ENCODE peak calls at places on chromosomes 7 and 10, in six cellular contexts. C is fibroblast of the aortic adventitia, K is upper lobe of right lung, S is mammary epithelial cell, M is colonic mucosa, N is HCT116. L is an unnamed sample.

GRCh38 chr10:24456319-24456718 is 247.4 kb downstream of the KIAA1217 start:
- DNase-seq in C (peak), S (peak), N (no peak), M (no peak), K (no peak), L (no peak)

GRCh38 chr10:10872035-10872673 is 145.5 kb upstream of the CELF2 start:
- DNase-seq in C (peak), S (peak), N (no peak), K (no peak), M (no peak), L (peak)

GRCh38 chr10:34319197-34319846 is 495.8 kb downstream of the PARD3 start:
- DNase-seq in C (peak), K (no peak), S (peak), M (peak), N (peak), L (peak)

GRCh38 chr7:29609162-29610030 is 45.8 kb downstream of the PRR15 start:
- DNase-seq in N (peak), S (peak), M (peak), C (peak), K (no peak), L (no peak)

GRCh38 chr10:120392245-120392644 is 64.8 kb upstream of the PLPP4 start:
- DNase-seq in N (no peak), S (no peak), M (no peak), K (no peak), C (no peak), L (no peak)

GRCh38 chr7:123747620-123748141 is 1.1 kb downstream of the WASL start:
- DNase-seq in M (peak), C (peak), N (peak), S (peak), K (peak), L (peak)

GRCh38 chr10:58963101-58963534 is 213.3 kb upstream of the PHYHIPL start:
- DNase-seq in K (no peak), S (no peak), C (no peak), M (no peak), N (no peak), L (no peak)

GRCh38 chr10:79562135-79562756 is 2.0 kb upstream of the SFTPA2 start:
- DNase-seq in N (peak), K (peak), S (peak), M (peak), C (peak), L (peak)

GRCh38 chr10:80739963-80740715 is 202.4 kb downstream of the SH2D4B start:
- DNase-seq in K (no peak), C (no peak), S (no peak), N (no peak), M (no peak), L (no peak)

GRCh38 chr10:116336866-116337265 is 12.6 kb downstream of the CCDC172 start:
- DNase-seq in N (no peak), C (no peak), M (no peak), K (no peak), S (no peak), L (no peak)

DNA sequence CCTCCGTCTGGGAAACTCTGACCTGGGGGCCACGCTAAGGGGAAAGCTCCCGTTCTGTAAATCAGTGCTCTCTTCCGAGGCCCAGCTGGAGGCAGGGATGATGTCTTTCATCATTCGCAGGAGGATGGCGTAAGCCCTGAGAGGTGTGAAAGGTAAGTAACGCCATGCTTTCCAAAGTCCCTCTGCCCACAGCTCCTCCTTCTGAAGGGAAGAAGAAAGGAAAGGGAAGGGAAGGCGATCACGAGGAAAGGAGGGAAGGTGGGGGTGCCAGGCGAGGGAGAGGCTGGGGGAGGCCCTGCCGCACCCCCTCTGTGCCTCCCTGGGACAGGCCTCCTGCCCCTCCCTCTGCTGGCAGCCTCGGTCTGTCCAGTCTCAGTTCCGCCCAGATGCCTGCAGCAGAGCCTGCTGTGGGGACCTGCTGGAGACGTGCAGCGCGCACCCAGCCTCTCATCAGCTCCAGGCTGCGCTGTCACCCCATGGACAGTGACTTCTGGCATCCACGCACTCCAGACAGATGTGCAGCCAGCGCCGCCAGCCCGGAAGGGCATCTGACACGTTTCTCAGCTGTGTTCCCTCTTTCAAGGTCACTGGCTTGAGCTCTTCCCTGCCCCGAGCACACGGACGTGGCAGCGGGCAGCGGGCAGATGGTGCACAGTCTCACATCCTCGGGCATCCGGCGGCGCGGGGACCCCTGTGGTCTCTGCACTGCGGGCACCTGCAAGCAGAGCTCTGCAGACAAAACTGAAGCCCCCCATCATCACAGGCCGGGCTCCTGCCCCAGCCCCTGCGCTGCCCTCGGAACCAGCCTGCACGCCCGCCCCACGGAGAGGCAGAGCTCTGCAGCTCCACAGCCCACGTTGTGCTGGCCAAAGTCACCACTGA is 60.6 kb downstream of the INSIG1 start:
- DNase-seq in S (no peak), C (no peak), M (no peak), K (peak), N (no peak), L (no peak)
- H3K4me3 ChIP-seq in S (no peak), C (no peak), M (no peak), K (no peak), N (no peak), L (no peak)

GRCh38 chr7:133139350-133139749 is 57.5 kb upstream of the CHCHD3 start:
- DNase-seq in M (no peak), C (peak), S (peak), K (no peak), N (peak), L (peak)
- TF ChIP-seq CTCF in M (no peak), C (peak), S (peak), K (peak), N (peak), L (peak)

GRCh38 chr10:18179901-18180300 is 39.7 kb downstream of the CACNB2 start:
- DNase-seq in M (no peak), C (peak), K (no peak), N (no peak), S (no peak), L (no peak)
- H3K4me3 ChIP-seq in M (no peak), C (peak), K (no peak), N (no peak), S (no peak), L (no peak)

GRCh38 chr7:48387916-48388315 is 216.7 kb downstream of the ABCA13 start:
- DNase-seq in S (no peak), C (no peak), N (no peak), K (no peak), M (no peak), L (no peak)

GRCh38 chr7:48388922-48389321 is 217.7 kb downstream of the ABCA13 start:
- DNase-seq in N (no peak), C (no peak), S (no peak), K (no peak), M (no peak), L (no peak)

GRCh38 chr7:48389977-48390376 is 218.7 kb downstream of the ABCA13 start:
- DNase-seq in M (no peak), K (no peak), S (peak), C (peak), N (no peak), L (no peak)

GRCh38 chr7:48384180-48384752 is 213.0 kb downstream of the ABCA13 start:
- DNase-seq in S (peak), C (no peak), K (no peak), N (no peak), M (no peak), L (no peak)
- TF ChIP-seq CTCF in S (peak), C (no peak), K (no peak), N (no peak), M (no peak), L (no peak)

DNA sequence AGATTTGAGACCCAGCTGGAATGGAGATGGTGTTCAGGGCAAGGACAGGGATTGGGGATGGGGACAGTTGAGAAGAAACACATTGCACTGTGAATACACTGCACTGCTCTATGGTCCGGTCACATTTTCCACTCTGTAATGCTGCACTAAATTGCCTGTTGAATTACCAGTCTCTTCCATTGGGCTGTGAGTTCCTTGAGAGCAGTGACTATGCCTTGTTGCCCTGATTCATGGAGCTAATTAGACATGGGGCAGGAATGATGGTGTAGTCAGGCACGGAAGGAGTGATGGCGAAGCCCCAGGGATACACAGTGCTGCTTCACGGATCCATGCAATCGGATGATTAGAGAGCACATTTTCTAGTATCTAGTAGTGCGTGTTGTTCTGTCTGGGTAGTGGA is 25.4 kb upstream of the GPAM start:
- DNase-seq in S (no peak), N (no peak), K (no peak), M (no peak), C (peak), L (no peak)
- H3K4me3 ChIP-seq in S (no peak), N (no peak), K (no peak), M (no peak), C (no peak), L (no peak)

GRCh38 chr7:139659922-139660316 is 117.9 kb downstream of the HIPK2 start:
- DNase-seq in M (no peak), C (no peak), S (no peak), N (no peak), K (no peak), L (no peak)
- TF ChIP-seq CTCF in M (no peak), C (no peak), S (no peak), N (no peak), K (no peak), L (no peak)

DNA sequence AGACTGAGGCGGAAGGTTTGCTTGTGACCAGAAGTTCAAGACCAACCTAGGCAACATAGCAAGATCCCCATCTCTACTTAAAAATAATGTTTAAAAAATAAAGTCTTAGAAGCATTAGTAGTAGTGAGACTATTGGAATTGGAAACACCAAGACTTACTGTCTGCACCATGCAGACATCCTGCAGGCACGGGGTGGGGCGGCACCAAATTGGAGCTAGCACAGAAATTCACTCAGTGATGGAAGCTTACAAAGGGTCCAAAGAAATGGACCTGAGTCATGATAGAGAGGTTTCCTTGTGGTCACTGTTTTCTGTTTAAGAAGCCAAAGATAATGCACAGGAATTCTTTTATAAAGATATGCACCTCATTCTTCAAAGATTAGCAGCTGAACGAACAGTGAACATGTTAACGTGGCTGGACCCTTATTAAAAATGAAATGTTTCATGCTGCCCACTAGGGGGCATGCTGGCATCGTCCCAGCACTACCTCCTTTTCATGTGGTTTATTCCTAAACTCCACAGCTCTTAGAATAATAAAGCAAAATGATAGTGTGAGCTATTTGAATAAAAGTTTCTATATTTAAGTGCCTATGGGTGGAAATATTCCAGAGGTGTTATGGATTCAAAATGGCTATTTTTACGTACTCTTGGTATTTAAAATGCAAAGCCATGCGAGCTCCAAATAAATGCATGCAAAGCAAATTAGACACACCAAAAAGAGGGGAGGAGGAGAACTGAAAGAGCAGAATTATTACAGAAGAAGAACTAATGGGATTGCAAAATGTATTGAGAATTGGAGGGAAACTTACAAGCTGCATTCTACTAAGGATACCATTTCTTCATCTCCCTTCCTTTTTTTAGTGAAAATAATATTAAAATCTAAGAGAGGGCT is 28.6 kb downstream of the PDSS1 start:
- DNase-seq in M (no peak), C (peak), K (peak), S (peak), N (peak), L (peak)
- H3K4me3 ChIP-seq in M (no peak), C (no peak), K (no peak), S (no peak), N (no peak), L (no peak)

DNA sequence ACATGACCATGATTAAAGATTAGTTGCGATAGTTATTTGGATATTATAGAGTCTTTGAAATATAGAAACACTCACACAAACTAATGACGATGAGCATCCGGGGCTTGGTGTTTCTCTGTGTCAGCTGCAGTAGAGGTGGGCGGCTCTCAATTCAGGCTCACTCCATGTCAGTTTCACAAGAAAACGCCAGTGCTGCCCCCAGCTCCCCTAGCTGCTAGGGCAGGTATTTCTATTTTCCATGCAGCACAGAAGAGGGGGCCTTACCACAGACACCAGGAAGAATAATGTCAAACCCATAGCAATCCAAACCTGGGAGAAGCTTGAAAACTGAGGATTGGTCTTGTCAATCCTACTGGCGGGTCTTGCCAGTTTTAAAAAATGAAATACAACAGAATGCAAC is 197.1 kb downstream of the PHTF2 start:
- DNase-seq in M (no peak), S (no peak), C (no peak), K (no peak), N (no peak), L (no peak)
- TF ChIP-seq CTCF in M (no peak), S (peak), C (peak), K (no peak), N (peak), L (peak)

GRCh38 chr10:97427571-97428179 is 1.7 kb downstream of the PGAM1 start:
- DNase-seq in S (peak), C (peak), M (peak), K (no peak), N (no peak), L (no peak)
- H3K4me3 ChIP-seq in S (peak), C (peak), M (peak), K (peak), N (peak), L (peak)

L was measured in HFF-Myc.